ENCODE peak calls at places on chromosomes 1 and 21, in eight cellular contexts. One of them, this sample, is unnamed.

GRCh38 chr1:154741327-154741726 is 128.8 kb downstream of the KCNN3 start:
- DNase-seq in mesenchymal stem cell: no peak
- DNase-seq in Panc1: no peak
- DNase-seq in lung: no peak
- DNase-seq in neural progenitor cell: no peak
- DNase-seq in GM23248: peak
- DNase-seq in heart right ventricle: no peak
- DNase-seq in ascending aorta: no peak
- DNase-seq in this sample: no peak

GRCh38 chr1:33237579-33237978 is 18.7 kb upstream of the ZNF362 start:
- DNase-seq in heart right ventricle: no peak
- DNase-seq in lung: no peak
- DNase-seq in ascending aorta: no peak
- DNase-seq in neural progenitor cell: no peak
- DNase-seq in Panc1: no peak
- DNase-seq in GM23248: no peak
- DNase-seq in mesenchymal stem cell: no peak
- DNase-seq in this sample: no peak

GRCh38 chr1:25895365-25895990 is 10.7 kb downstream of the STMN1 start:
- DNase-seq in heart right ventricle: peak
- DNase-seq in Panc1: peak
- DNase-seq in mesenchymal stem cell: peak
- DNase-seq in GM23248: peak
- DNase-seq in neural progenitor cell: peak
- DNase-seq in ascending aorta: peak
- DNase-seq in lung: peak
- DNase-seq in this sample: peak

GRCh38 chr1:201166964-201167624 is 12.8 kb upstream of the TMEM9 start:
- DNase-seq in Panc1: no peak
- DNase-seq in mesenchymal stem cell: no peak
- DNase-seq in GM23248: no peak
- DNase-seq in lung: no peak
- DNase-seq in heart right ventricle: no peak
- DNase-seq in ascending aorta: no peak
- DNase-seq in neural progenitor cell: no peak
- DNase-seq in this sample: no peak

GRCh38 chr1:76240321-76240720 is 165.8 kb downstream of the ST6GALNAC3 start:
- DNase-seq in mesenchymal stem cell: no peak
- DNase-seq in heart right ventricle: no peak
- DNase-seq in ascending aorta: no peak
- DNase-seq in neural progenitor cell: no peak
- DNase-seq in Panc1: no peak
- DNase-seq in lung: no peak
- DNase-seq in GM23248: no peak
- DNase-seq in this sample: no peak

GRCh38 chr1:212254853-212255363 is 30.3 kb upstream of the PPP2R5A start:
- DNase-seq in ascending aorta: no peak
- DNase-seq in Panc1: no peak
- DNase-seq in GM23248: peak
- DNase-seq in heart right ventricle: no peak
- DNase-seq in lung: no peak
- DNase-seq in neural progenitor cell: no peak
- DNase-seq in mesenchymal stem cell: no peak
- DNase-seq in this sample: no peak

GRCh38 chr1:28415246-28415645 is 45.7 kb downstream of the PHACTR4 start:
- DNase-seq in mesenchymal stem cell: no peak
- DNase-seq in lung: no peak
- DNase-seq in heart right ventricle: no peak
- DNase-seq in Panc1: no peak
- DNase-seq in neural progenitor cell: no peak
- DNase-seq in ascending aorta: no peak
- DNase-seq in GM23248: no peak
- DNase-seq in this sample: no peak

GRCh38 chr1:208029381-208030319 is 118.7 kb upstream of the CD34 start:
- DNase-seq in lung: no peak
- DNase-seq in Panc1: no peak
- DNase-seq in mesenchymal stem cell: peak
- DNase-seq in neural progenitor cell: no peak
- DNase-seq in ascending aorta: no peak
- DNase-seq in GM23248: peak
- DNase-seq in heart right ventricle: peak
- DNase-seq in this sample: no peak

GRCh38 chr1:207805841-207806421 is 54.1 kb downstream of the CD46 start:
- DNase-seq in ascending aorta: no peak
- DNase-seq in heart right ventricle: peak
- DNase-seq in lung: peak
- DNase-seq in GM23248: peak
- DNase-seq in Panc1: no peak
- DNase-seq in mesenchymal stem cell: peak
- DNase-seq in neural progenitor cell: no peak
- DNase-seq in this sample: no peak

GRCh38 chr1:181423301-181423918 is 59.9 kb upstream of the CACNA1E start:
- DNase-seq in Panc1: no peak
- DNase-seq in neural progenitor cell: peak
- DNase-seq in heart right ventricle: no peak
- DNase-seq in GM23248: peak
- DNase-seq in mesenchymal stem cell: peak
- DNase-seq in lung: no peak
- DNase-seq in ascending aorta: no peak
- DNase-seq in this sample: no peak

DNA sequence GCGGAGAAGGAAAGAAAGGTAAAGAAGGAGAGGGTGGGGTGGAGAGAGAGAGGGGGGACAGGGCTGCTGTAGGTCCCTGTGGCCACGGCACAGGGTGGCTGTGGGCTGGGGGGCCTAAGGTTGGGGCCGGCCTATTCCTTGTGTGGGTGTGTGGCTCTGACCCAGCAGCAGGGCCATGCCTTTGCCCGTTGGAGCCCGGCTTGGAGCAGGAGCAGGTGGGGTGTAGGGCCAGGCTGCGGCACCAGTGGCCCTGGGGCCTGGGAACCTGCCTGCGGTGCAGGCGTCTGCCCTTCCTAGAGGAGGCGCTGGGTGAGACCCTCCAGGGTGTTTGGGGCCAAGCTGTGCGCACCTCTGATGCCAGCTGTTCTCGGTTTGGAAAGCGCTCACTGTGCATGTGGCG is 19.7 kb upstream of the SUMO3 start:
- DNase-seq in heart right ventricle: no peak
- DNase-seq in GM23248: no peak
- DNase-seq in mesenchymal stem cell: no peak
- DNase-seq in Panc1: no peak
- DNase-seq in lung: no peak
- DNase-seq in ascending aorta: no peak
- DNase-seq in neural progenitor cell: no peak
- DNase-seq in this sample: no peak
- H3K27ac ChIP-seq in heart right ventricle: no peak
- H3K27ac ChIP-seq in GM23248: no peak
- H3K27ac ChIP-seq in mesenchymal stem cell: no peak
- H3K27ac ChIP-seq in Panc1: no peak
- H3K27ac ChIP-seq in lung: no peak
- H3K27ac ChIP-seq in ascending aorta: no peak
- H3K27ac ChIP-seq in neural progenitor cell: no peak
- H3K27ac ChIP-seq in this sample: no peak

GRCh38 chr1:56648546-56648945 is 3.4 kb downstream of the PRKAA2 start:
- DNase-seq in GM23248: no peak
- DNase-seq in ascending aorta: no peak
- DNase-seq in Panc1: no peak
- DNase-seq in heart right ventricle: no peak
- DNase-seq in lung: no peak
- DNase-seq in mesenchymal stem cell: no peak
- DNase-seq in neural progenitor cell: no peak
- DNase-seq in this sample: no peak
- H3K27ac ChIP-seq in GM23248: no peak
- H3K27ac ChIP-seq in ascending aorta: no peak
- H3K27ac ChIP-seq in Panc1: no peak
- H3K27ac ChIP-seq in heart right ventricle: peak
- H3K27ac ChIP-seq in lung: no peak
- H3K27ac ChIP-seq in mesenchymal stem cell: no peak
- H3K27ac ChIP-seq in neural progenitor cell: no peak
- H3K27ac ChIP-seq in this sample: no peak

DNA sequence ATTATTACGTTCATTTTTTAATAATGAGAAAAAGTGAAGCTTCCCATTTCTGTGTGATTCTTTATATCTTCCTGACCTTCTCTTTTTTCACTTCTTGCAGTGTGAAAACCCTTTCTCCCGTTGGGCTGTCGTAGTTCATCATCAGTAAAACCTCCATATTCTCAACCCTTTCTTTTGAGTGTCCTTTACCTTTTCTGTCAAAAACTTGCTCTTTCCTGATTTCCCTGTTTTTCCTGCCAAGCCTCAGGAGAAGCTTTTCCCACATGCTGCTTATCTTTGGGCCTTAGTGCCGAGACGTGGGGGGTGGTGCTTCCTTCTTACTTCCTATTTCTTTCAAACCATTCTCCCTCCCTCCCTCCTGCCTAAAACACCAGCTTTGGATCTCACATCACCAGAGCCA is 46.1 kb downstream of the UCK2 start:
- DNase-seq in ascending aorta: no peak
- DNase-seq in Panc1: no peak
- DNase-seq in heart right ventricle: no peak
- DNase-seq in lung: no peak
- DNase-seq in mesenchymal stem cell: no peak
- DNase-seq in neural progenitor cell: no peak
- DNase-seq in GM23248: no peak
- DNase-seq in this sample: no peak
- H3K27ac ChIP-seq in ascending aorta: no peak
- H3K27ac ChIP-seq in Panc1: no peak
- H3K27ac ChIP-seq in heart right ventricle: no peak
- H3K27ac ChIP-seq in lung: no peak
- H3K27ac ChIP-seq in mesenchymal stem cell: no peak
- H3K27ac ChIP-seq in neural progenitor cell: no peak
- H3K27ac ChIP-seq in GM23248: no peak
- H3K27ac ChIP-seq in this sample: no peak

GRCh38 chr1:214447557-214447871 is 103.9 kb downstream of the PTPN14 start:
- DNase-seq in ascending aorta: no peak
- DNase-seq in GM23248: no peak
- DNase-seq in mesenchymal stem cell: peak
- DNase-seq in Panc1: no peak
- DNase-seq in lung: no peak
- DNase-seq in neural progenitor cell: no peak
- DNase-seq in heart right ventricle: no peak
- DNase-seq in this sample: no peak

GRCh38 chr1:214446772-214447556 is 104.4 kb downstream of the PTPN14 start:
- DNase-seq in lung: no peak
- DNase-seq in Panc1: peak
- DNase-seq in ascending aorta: no peak
- DNase-seq in mesenchymal stem cell: peak
- DNase-seq in GM23248: peak
- DNase-seq in neural progenitor cell: peak
- DNase-seq in heart right ventricle: no peak
- DNase-seq in this sample: no peak

GRCh38 chr1:214444159-214444939 is 107.1 kb downstream of the PTPN14 start:
- DNase-seq in mesenchymal stem cell: no peak
- DNase-seq in ascending aorta: no peak
- DNase-seq in heart right ventricle: no peak
- DNase-seq in lung: no peak
- DNase-seq in neural progenitor cell: no peak
- DNase-seq in Panc1: no peak
- DNase-seq in GM23248: no peak
- DNase-seq in this sample: no peak

GRCh38 chr1:214445846-214446614 is 105.4 kb downstream of the PTPN14 start:
- DNase-seq in heart right ventricle: no peak
- DNase-seq in ascending aorta: no peak
- DNase-seq in mesenchymal stem cell: peak
- DNase-seq in lung: no peak
- DNase-seq in Panc1: no peak
- DNase-seq in GM23248: peak
- DNase-seq in neural progenitor cell: no peak
- DNase-seq in this sample: no peak

DNA sequence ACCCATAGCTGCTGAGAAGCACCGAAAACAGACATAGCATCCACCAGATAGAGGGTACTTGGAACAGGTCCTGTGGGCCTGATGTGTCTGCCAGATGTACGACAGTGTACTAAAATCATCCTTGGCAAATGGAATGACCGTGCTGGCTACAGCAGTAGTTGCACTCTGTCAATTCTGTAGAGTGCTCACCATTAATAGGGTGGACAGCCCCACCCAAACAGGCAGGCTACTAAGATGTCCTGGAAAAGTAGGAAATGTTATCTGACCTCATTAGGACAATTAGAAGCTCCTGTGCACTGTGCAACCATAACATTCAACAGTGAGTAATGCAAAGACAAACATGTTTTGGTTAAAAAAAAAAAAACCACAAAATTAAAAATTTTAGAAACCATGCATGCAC is 106.2 kb downstream of the PTPN14 start:
- DNase-seq in heart right ventricle: no peak
- DNase-seq in GM23248: peak
- DNase-seq in neural progenitor cell: no peak
- DNase-seq in Panc1: no peak
- DNase-seq in ascending aorta: no peak
- DNase-seq in mesenchymal stem cell: peak
- DNase-seq in lung: no peak
- DNase-seq in this sample: no peak
- H3K27ac ChIP-seq in heart right ventricle: no peak
- H3K27ac ChIP-seq in GM23248: peak
- H3K27ac ChIP-seq in neural progenitor cell: no peak
- H3K27ac ChIP-seq in Panc1: peak
- H3K27ac ChIP-seq in ascending aorta: no peak
- H3K27ac ChIP-seq in mesenchymal stem cell: peak
- H3K27ac ChIP-seq in lung: no peak
- H3K27ac ChIP-seq in this sample: no peak

DNA sequence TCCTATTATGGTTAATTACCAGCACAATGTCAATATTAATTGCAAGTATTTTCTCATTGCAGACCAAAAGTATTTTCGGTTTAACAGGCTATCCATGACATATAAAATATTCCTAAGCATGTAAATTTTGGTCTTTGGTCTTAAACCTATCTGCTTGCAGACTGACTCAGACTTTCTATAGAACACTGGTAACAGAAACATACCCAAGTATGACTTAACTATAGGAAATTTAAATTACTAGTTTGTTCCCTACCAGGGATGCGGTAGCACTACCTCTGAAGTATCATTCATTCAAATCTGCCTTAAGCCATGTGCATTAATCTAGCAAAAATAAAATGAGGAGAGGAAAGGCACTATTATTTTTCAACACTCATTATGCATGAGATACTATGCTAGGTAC is 2.9 kb downstream of the TAF1A start:
- DNase-seq in heart right ventricle: no peak
- DNase-seq in mesenchymal stem cell: no peak
- DNase-seq in Panc1: no peak
- DNase-seq in ascending aorta: no peak
- DNase-seq in lung: no peak
- DNase-seq in neural progenitor cell: no peak
- DNase-seq in GM23248: no peak
- DNase-seq in this sample: no peak
- H3K27ac ChIP-seq in heart right ventricle: no peak
- H3K27ac ChIP-seq in mesenchymal stem cell: no peak
- H3K27ac ChIP-seq in Panc1: no peak
- H3K27ac ChIP-seq in ascending aorta: no peak
- H3K27ac ChIP-seq in lung: no peak
- H3K27ac ChIP-seq in neural progenitor cell: no peak
- H3K27ac ChIP-seq in GM23248: no peak
- H3K27ac ChIP-seq in this sample: no peak

DNA sequence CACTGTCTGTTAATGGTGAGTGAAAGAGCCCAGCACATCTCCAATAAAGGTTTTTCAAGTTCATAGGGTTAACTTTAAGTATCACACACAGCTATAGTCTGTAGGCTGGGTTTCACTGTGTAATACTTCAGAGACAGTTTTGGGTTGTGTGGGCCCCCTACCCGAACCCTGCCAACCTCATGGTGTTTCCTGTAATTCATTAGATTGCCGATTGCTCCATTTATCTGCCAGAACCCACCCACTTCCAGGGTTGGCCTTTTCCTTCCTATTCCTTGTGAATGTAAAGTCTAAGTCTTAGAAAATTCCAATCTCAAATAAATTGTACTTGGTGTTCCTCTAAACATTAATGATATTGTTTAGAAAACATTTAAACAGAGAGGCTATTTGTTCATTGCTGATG is 43.6 kb downstream of the CTTNBP2NL start:
- DNase-seq in lung: no peak
- DNase-seq in neural progenitor cell: no peak
- DNase-seq in mesenchymal stem cell: no peak
- DNase-seq in Panc1: no peak
- DNase-seq in heart right ventricle: no peak
- DNase-seq in GM23248: no peak
- DNase-seq in ascending aorta: no peak
- DNase-seq in this sample: no peak
- H3K27ac ChIP-seq in lung: no peak
- H3K27ac ChIP-seq in neural progenitor cell: no peak
- H3K27ac ChIP-seq in mesenchymal stem cell: no peak
- H3K27ac ChIP-seq in Panc1: no peak
- H3K27ac ChIP-seq in heart right ventricle: peak
- H3K27ac ChIP-seq in GM23248: no peak
- H3K27ac ChIP-seq in ascending aorta: no peak
- H3K27ac ChIP-seq in this sample: no peak